ENCODE peak calls at places on chromosomes 2 and 18, in four cellular contexts. H is body of pancreas, B is adrenal gland, A is RWPE1. E is an unnamed sample.

GRCh38 chr2:172817411-172817810 is 81.8 kb downstream of the RAPGEF4 start:
- DNase-seq in H (no peak), B (no peak), A (no peak), E (no peak)

GRCh38 chr2:165162466-165162865 is 41.4 kb downstream of the SCN3A start:
- DNase-seq in H (no peak), B (no peak), A (no peak), E (no peak)

GRCh38 chr2:6788614-6789013 is 77.1 kb downstream of the CMPK2 start:
- DNase-seq in H (no peak), B (no peak), A (peak; percentile 14), E (no peak)

GRCh38 chr18:46395795-46396194 is 261.2 kb downstream of the LOXHD1 start:
- DNase-seq in H (no peak), B (no peak), A (no peak), E (no peak)

GRCh38 chr18:715626-716025 is 3.2 kb upstream of the ENOSF1 start:
- DNase-seq in H (no peak), B (no peak), A (peak; percentile 14), E (no peak)

GRCh38 chr2:108987111-108987510 is 1.9 kb downstream of the EDAR start:
- DNase-seq in H (no peak), B (no peak), A (no peak), E (no peak)

GRCh38 chr2:106638043-106638442 is 150.9 kb downstream of the CD8B2 start:
- DNase-seq in H (no peak), B (no peak), A (peak; percentile 6), E (no peak)

GRCh38 chr18:36187826-36188721 is 777 bp downstream of the MOCOS start:
- DNase-seq in H (peak; percentile 33), B (peak; percentile 94), A (peak; percentile 57), E (peak; percentile 70)

GRCh38 chr18:56168049-56168781 is 470.2 kb downstream of the TXNL1 start:
- DNase-seq in H (peak; percentile 52), B (peak; percentile 59), A (no peak), E (no peak)

GRCh38 chr2:195364015-195364965 is 292.7 kb upstream of the SLC39A10 start:
- DNase-seq in H (no peak), B (no peak), A (peak; percentile 56), E (no peak)

GRCh38 chr2:152407204-152407721 is 72.3 kb downstream of the FMNL2 start:
- DNase-seq in H (peak; percentile 34), B (peak; percentile 73), A (peak; percentile 71), E (peak; percentile 50)

GRCh38 chr2:160974803-160975202 is 185.4 kb upstream of the TANK start:
- DNase-seq in H (no peak), B (no peak), A (peak; percentile 48), E (no peak)

GRCh38 chr2:12048551-12048950 is 302.1 kb downstream of the LPIN1 start:
- DNase-seq in H (no peak), B (no peak), A (no peak), E (peak; percentile 3)

GRCh38 chr2:176814740-176815367 is 397.7 kb upstream of the HNRNPA3 start:
- DNase-seq in H (no peak), B (no peak), A (peak; percentile 20), E (no peak)

GRCh38 chr2:104656496-104657310 is 197.2 kb upstream of the POU3F3 start:
- DNase-seq in H (no peak), B (no peak), A (no peak), E (no peak)

GRCh38 chr18:23077493-23078256 is 57.6 kb upstream of the CABLES1 start:
- DNase-seq in H (peak; percentile 19), B (no peak), A (no peak), E (peak; percentile 61)

GRCh38 chr2:52526735-52527134 is 1240.9 kb upstream of the CHAC2 start:
- DNase-seq in H (no peak), B (no peak), A (no peak), E (no peak)

GRCh38 chr18:55522011-55522410 is 66.0 kb downstream of the TCF4 start:
- DNase-seq in H (peak; percentile 11), B (no peak), A (no peak), E (peak; percentile 20)

GRCh38 chr2:98015681-98016080 is 19.9 kb upstream of the TMEM131 start:
- DNase-seq in H (no peak), B (no peak), A (no peak), E (no peak)

GRCh38 chr2:149155181-149155580 is 116.7 kb downstream of the LYPD6B start:
- DNase-seq in H (peak; percentile 27), B (no peak), A (no peak), E (no peak)

GRCh38 chr2:239018291-239019192 is 170.7 kb downstream of the TWIST2 start:
- DNase-seq in H (no peak), B (no peak), A (no peak), E (no peak)

GRCh38 chr2:134780977-134781376 is 57.4 kb upstream of the ACMSD start:
- DNase-seq in H (no peak), B (no peak), A (no peak), E (no peak)

DNA sequence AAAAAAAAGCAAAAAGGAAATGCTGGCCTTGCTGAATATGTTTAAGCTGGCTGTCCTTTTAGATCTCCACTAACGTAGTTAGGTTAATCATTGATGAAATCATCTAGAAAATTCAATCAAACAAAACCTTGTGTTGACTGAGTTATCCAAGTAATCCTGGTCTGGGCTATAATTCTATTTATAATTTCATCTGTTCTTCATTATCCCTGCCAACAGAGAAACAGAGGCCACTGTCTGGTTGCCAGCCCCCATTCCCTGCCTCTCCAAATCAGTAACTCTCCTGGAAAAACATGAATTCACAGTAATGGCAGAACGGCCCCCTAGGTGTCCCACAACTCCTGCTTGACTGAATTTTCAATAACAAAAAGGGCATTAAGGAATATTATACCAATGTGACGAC is 24.6 kb downstream of the DOCK10 start:
- DNase-seq in H (no peak), B (no peak), A (no peak), E (no peak)
- TF ChIP-seq CTCF in H (no peak), B (no peak), A (no peak), E (no peak)

GRCh38 chr2:151206446-151206968 is 55.2 kb downstream of the RBM43 start:
- DNase-seq in H (no peak), B (no peak), A (no peak), E (no peak)
- TF ChIP-seq CTCF in H (no peak), B (no peak), A (no peak), E (no peak)

GRCh38 chr2:217399288-217399687 is 539.4 kb upstream of the TNP1 start:
- DNase-seq in H (no peak), B (no peak), A (no peak), E (no peak)
- TF ChIP-seq CTCF in H (no peak), B (no peak), A (no peak), E (no peak)

DNA sequence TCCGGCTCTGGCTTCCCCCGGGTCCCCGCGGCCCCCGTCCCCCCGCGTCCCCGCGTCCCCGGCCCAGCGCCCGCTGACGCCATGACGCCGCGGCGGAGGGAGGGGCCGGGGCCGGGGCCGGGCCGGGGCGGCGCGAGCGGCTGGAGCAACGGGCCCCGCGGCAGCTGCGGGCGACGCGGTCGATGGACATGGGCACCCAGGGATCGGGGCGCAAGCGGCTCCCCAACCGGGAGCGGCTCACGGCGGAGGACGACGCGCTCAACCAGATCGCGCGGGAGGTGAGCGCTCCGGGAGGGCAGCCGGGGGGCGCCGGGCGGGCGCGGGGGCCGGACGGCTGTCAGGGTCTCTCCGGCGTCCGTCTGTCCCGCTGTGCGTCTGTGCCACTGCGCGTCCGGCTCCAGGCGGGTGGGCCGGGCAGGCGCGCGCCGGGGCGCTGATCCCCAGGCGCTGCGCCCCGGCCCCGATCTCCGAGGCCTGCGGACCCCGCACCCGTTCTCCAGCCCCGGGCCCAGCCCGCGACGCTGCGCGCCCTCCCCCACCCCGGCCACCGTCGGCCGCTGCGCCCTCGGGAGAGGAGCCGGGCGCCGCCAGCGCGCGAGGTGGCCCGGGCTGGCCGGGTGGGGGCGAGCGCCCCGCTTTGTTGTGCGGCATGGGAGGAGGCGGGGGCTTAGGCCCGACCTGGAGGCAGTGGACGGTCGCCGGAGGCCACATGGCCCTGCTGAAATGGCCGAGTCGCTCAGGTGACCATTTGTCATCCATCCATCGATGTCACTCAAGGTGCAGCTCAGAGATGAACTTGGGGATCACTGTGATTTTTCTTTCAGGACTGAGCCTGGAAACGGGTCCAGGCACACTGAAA is at the start of gene LRRFIP1:
- DNase-seq in H (peak; percentile 54), B (no peak), A (peak; percentile 20), E (peak; percentile 28)
- TF ChIP-seq CTCF in H (no peak), B (no peak), A (no peak), E (no peak)

GRCh38 chr18:21853020-21853419 is 112.4 kb downstream of the MIB1 start:
- DNase-seq in H (no peak), B (no peak), A (no peak), E (no peak)

GRCh38 chr18:21853972-21854563 is 113.5 kb downstream of the MIB1 start:
- DNase-seq in H (no peak), B (no peak), A (no peak), E (no peak)

GRCh38 chr18:21855432-21855831 is 114.8 kb downstream of the MIB1 start:
- DNase-seq in H (no peak), B (no peak), A (no peak), E (no peak)

DNA sequence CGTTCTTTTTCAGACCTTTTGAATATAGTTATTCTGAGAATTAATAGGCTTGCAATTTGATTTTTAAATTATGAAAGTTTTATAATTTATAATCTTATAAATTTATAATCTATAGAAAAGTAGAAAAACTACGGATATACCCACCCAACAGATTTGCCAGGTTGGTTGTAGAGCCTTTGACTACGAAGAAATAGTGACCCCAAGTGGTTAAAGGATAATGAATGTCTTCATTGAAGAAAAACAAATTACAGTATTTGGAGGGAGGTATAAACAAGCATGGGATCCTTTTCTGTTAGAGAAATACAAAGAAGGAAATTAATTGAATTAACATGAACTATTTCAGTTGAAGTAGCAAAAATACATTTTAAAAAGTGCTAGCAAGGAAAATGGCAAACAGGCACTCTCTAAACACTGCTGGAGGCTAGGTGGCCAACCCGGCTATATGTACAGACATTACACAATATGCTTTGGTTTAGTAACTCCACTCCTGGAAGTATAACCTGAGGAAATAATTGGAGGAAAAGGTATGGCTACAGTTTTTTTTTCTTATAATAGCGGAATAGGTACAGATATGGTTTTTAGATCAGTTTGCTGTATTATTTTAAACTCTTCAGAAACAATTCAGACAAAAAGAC is 110.9 kb downstream of the MIB1 start:
- DNase-seq in H (no peak), B (no peak), A (peak; percentile 8), E (no peak)
- TF ChIP-seq CTCF in H (peak; percentile 24), B (peak; percentile 47), A (peak; percentile 15), E (no peak)

GRCh38 chr2:45578056-45578843 is 32.8 kb downstream of the SRBD1 start:
- DNase-seq in H (no peak), B (no peak), A (no peak), E (no peak)
- TF ChIP-seq CTCF in H (peak; percentile 11), B (peak; percentile 19), A (no peak), E (no peak)

GRCh38 chr2:78992807-78993517 is 32.5 kb upstream of the REG3G start:
- DNase-seq in H (peak; percentile 82), B (no peak), A (peak; percentile 10), E (no peak)

GRCh38 chr2:78993518-78994148 is 31.9 kb upstream of the REG3G start:
- DNase-seq in H (no peak), B (no peak), A (no peak), E (no peak)

GRCh38 chr2:78994789-78995188 is 30.7 kb upstream of the REG3G start:
- DNase-seq in H (peak; percentile 46), B (no peak), A (no peak), E (no peak)

GRCh38 chr2:78992451-78992806 is 33.1 kb upstream of the REG3G start:
- DNase-seq in H (peak; percentile 56), B (peak; percentile 46), A (peak; percentile 16), E (no peak)
- TF ChIP-seq CTCF in H (peak; percentile 61), B (peak; percentile 48), A (no peak), E (no peak)